ENCODE peak calls at places on chromosomes 7 and 10, in five cellular contexts. G, X, N, V and J are unnamed samples.
A peak's percentile ranks its signal among the peaks of the same experiment; 100 is the strongest.

GRCh38 chr10:86203162-86203905 is 163.3 kb downstream of the GRID1 start:
- DNase-seq in V (peak; percentile 4), N (no peak), X (peak; percentile 44), G (no peak), J (peak; percentile 7)

GRCh38 chr7:154568346-154568745 is 434.6 kb downstream of the PAXIP1 start:
- DNase-seq in X (no peak), N (no peak), V (no peak), G (no peak), J (no peak)

GRCh38 chr7:47783456-47784240 is 164.6 kb downstream of the PKD1L1 start:
- DNase-seq in N (no peak), V (peak; percentile 97), G (no peak), X (peak; percentile 53), J (no peak)

GRCh38 chr7:44189286-44189992 is at the start of gene GCK:
- DNase-seq in N (no peak), G (peak; percentile 88), V (no peak), X (no peak), J (peak; percentile 24)

GRCh38 chr7:1298938-1299885 is 66.5 kb downstream of the UNCX start:
- DNase-seq in V (no peak), N (no peak), X (no peak), G (peak; percentile 86), J (peak; percentile 69)

GRCh38 chr10:43120948-43121290 is 17.3 kb upstream of the CSGALNACT2 start:
- DNase-seq in X (no peak), G (no peak), N (peak; percentile 56), V (no peak), J (no peak)

GRCh38 chr10:132506711-132507466 is 30.7 kb upstream of the INPP5A start:
- DNase-seq in G (no peak), N (peak; percentile 34), X (no peak), V (peak; percentile 89), J (no peak)

GRCh38 chr10:131211965-131212619 is 99.4 kb downstream of the TCERG1L start:
- DNase-seq in N (peak; percentile 5), X (no peak), V (no peak), G (no peak), J (no peak)

GRCh38 chr10:30403494-30403893 is 30.5 kb upstream of the MAP3K8 start:
- DNase-seq in G (no peak), V (no peak), N (no peak), X (no peak), J (no peak)

GRCh38 chr7:38632411-38632810 is 1.2 kb upstream of the AMPH start:
- DNase-seq in N (no peak), V (no peak), G (no peak), X (no peak), J (no peak)

GRCh38 chr7:106766551-106766950 is 98.5 kb upstream of the PIK3CG start:
- DNase-seq in G (no peak), N (no peak), X (no peak), V (no peak), J (no peak)

GRCh38 chr7:123283373-123283772 is 83.6 kb upstream of the SLC13A1 start:
- DNase-seq in N (no peak), G (no peak), X (no peak), V (no peak), J (no peak)

GRCh38 chr10:133162910-133163856 is 3.2 kb downstream of the KNDC1 start:
- DNase-seq in N (peak; percentile 30), X (no peak), V (no peak), G (peak; percentile 4), J (peak; percentile 14)

GRCh38 chr10:119316729-119317097 is 109.3 kb downstream of the GRK5 start:
- DNase-seq in V (peak; percentile 73), N (no peak), X (no peak), G (peak; percentile 55), J (no peak)

GRCh38 chr7:1672851-1673486 is 2.9 kb downstream of the ELFN1 start:
- DNase-seq in X (no peak), G (no peak), N (peak; percentile 40), V (no peak), J (no peak)

GRCh38 chr10:100917071-100917470 is 4.3 kb downstream of the SLF2 start:
- DNase-seq in V (no peak), X (no peak), N (no peak), G (no peak), J (no peak)

GRCh38 chr7:150473902-150474301 is 23.5 kb downstream of the GIMAP8 start:
- DNase-seq in X (no peak), N (no peak), V (no peak), G (no peak), J (no peak)

GRCh38 chr10:88731296-88731695 is 25.2 kb downstream of the LIPK start:
- DNase-seq in N (peak; percentile 63), V (no peak), G (no peak), X (peak; percentile 6), J (no peak)

GRCh38 chr10:116211682-116212081 is 61.3 kb downstream of the GFRA1 start:
- DNase-seq in G (no peak), N (no peak), V (peak; percentile 83), X (no peak), J (no peak)

GRCh38 chr7:15864260-15864991 is 177.9 kb upstream of the MEOX2 start:
- DNase-seq in X (no peak), G (no peak), N (no peak), V (no peak), J (no peak)

GRCh38 chr10:61110188-61110844 is 166.3 kb upstream of the RHOBTB1 start:
- DNase-seq in X (no peak), V (no peak), G (no peak), N (no peak), J (no peak)

GRCh38 chr10:72108811-72109618 is 20.7 kb upstream of the SPOCK2 start:
- DNase-seq in G (no peak), V (no peak), X (no peak), N (peak; percentile 63), J (no peak)

GRCh38 chr10:44835300-44835699 is 75.8 kb upstream of the TMEM72 start:
- DNase-seq in G (no peak), X (no peak), V (no peak), N (no peak), J (no peak)

GRCh38 chr7:43906327-43907010 is at the start of gene URGCP:
- DNase-seq in V (peak; percentile 36), N (peak; percentile 66), G (peak; percentile 51), X (peak; percentile 73), J (peak; percentile 66)

GRCh38 chr7:129574487-129574886 is 37.0 kb upstream of the NRF1 start:
- DNase-seq in G (no peak), V (peak; percentile 89), X (no peak), N (no peak), J (no peak)

GRCh38 chr10:101940916-101941315 is 97.3 kb upstream of the KCNIP2 start:
- DNase-seq in V (peak; percentile 8), X (no peak), N (no peak), G (no peak), J (no peak)

GRCh38 chr10:4130685-4131084 is 345.7 kb upstream of the KLF6 start:
- DNase-seq in V (no peak), X (no peak), G (no peak), N (no peak), J (no peak)

GRCh38 chr10:4134701-4135100 is 349.7 kb upstream of the KLF6 start:
- DNase-seq in G (no peak), X (no peak), V (no peak), N (no peak), J (no peak)

GRCh38 chr10:4132216-4132556 is 347.2 kb upstream of the KLF6 start:
- DNase-seq in G (no peak), N (no peak), V (no peak), X (no peak), J (no peak)

GRCh38 chr10:4129866-4130455 is 345.0 kb upstream of the KLF6 start:
- DNase-seq in V (no peak), N (no peak), G (no peak), X (peak; percentile 23), J (no peak)

DNA sequence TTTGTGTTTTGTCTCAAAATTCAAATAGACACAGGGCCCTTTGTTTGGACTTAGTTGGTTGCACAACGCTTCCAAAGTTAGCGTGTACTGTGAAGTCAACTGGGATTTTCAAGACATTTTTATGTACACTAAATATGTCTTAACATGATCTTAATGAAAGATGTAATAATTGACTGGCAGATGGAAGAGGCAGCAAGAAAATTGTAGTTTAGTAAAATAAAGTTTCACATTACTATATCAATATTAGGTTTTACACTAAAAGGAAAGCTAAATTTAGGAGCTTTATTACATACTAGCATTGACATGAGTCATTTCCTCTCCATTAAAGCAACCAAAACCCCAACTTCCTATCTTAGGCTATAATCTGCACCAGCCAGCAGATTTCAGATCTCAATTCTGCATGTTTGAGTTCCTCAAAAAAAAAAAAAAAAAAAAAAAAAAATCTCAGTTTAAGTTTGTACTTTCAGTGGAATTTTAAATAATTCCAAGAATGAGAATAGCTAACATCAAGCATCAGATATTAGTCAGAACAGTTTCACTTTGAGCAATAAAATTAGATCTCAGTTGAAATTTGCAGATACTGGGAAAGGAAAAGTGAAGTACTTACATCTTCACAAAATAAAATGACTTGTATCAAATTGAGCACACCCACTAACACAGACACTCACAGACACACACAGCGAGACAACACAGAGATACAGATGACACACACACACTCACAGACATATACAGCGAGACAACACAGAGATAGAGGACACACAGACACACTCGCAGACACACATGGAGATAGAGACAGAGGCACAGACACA is 346.6 kb upstream of the KLF6 start:
- DNase-seq in X (no peak), G (no peak), N (no peak), V (peak; percentile 93), J (no peak)
- TF ChIP-seq CTCF in X (no peak), G (no peak), N (no peak), V (no peak), J (no peak)

GRCh38 chr10:127354255-127354654 is 157.9 kb upstream of the INSYN2A start:
- DNase-seq in G (no peak), V (no peak), X (no peak), N (no peak), J (no peak)

GRCh38 chr10:127353544-127353943 is 157.2 kb upstream of the INSYN2A start:
- DNase-seq in V (no peak), X (no peak), N (no peak), G (peak; percentile 50), J (no peak)

GRCh38 chr10:127349737-127350136 is 153.3 kb upstream of the INSYN2A start:
- DNase-seq in X (no peak), N (no peak), G (no peak), V (no peak), J (no peak)

GRCh38 chr10:127357265-127357664 is 160.9 kb upstream of the INSYN2A start:
- DNase-seq in X (no peak), G (no peak), N (no peak), V (no peak), J (no peak)

DNA sequence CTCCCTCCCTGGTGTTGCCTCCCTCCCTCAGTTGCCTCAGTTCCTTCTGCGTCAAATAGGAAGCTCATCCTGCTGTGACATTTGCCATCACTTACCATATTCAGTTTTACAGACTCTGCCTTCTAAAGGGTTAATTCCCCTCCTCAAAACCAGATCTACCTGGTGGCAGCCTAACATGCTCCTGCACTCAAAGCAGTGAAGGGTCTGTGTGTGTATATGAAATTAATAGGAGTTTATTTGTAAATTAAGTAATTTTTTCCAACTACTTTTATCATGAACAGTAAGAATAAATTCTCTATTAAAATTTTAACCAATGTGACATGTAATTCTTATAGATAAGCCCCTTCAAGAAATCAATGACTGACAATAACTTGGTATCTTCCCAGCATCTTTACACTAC is 158.6 kb upstream of the INSYN2A start:
- DNase-seq in G (no peak), V (no peak), X (no peak), N (no peak), J (no peak)
- TF ChIP-seq CTCF in G (no peak), V (peak; percentile 49), X (no peak), N (no peak), J (no peak)

GRCh38 chr7:46363688-46364087 is 442.6 kb upstream of the IGFBP3 start:
- DNase-seq in V (no peak), N (no peak), G (no peak), X (no peak), J (no peak)
- TF ChIP-seq CTCF in V (no peak), N (peak; percentile 19), G (no peak), X (peak; percentile 29), J (no peak)

GRCh38 chr10:11434323-11434722 is 177.1 kb downstream of the USP6NL start:
- DNase-seq in X (no peak), G (no peak), N (no peak), V (no peak), J (no peak)
- TF ChIP-seq CTCF in X (no peak), G (peak; percentile 48), N (no peak), V (peak; percentile 13), J (peak; percentile 18)